ENCODE peak calls at places on chromosomes 1 and 21, in nine cellular contexts. Q is K562, O is fibroblast of lung, P is cardiac muscle cell, K is right lobe of liver, N is tibial nerve, S is breast epithelium, X is RWPE2, U is mammary epithelial cell. D is an unnamed sample.

GRCh38 chr1:119340861-119341261 is 27.7 kb upstream of the HAO2 start:
- DNase-seq in O (no peak), S (no peak), X (no peak), Q (no peak), K (no peak), U (no peak), N (no peak), P (no peak), D (peak; percentile 87)

GRCh38 chr1:70487910-70488665 is 77.0 kb downstream of the CTH start:
- DNase-seq in P (peak; percentile 60), X (no peak), S (no peak), U (peak; percentile 33), K (no peak), O (peak; percentile 31), N (no peak), Q (peak; percentile 55), D (peak; percentile 71)

GRCh38 chr1:115706774-115707425 is 61.6 kb downstream of the CASQ2 start:
- DNase-seq in X (no peak), N (no peak), O (peak; percentile 69), P (peak; percentile 89), U (peak; percentile 30), Q (peak; percentile 52), S (no peak), K (no peak), D (peak; percentile 36)

GRCh38 chr1:95561244-95561840 is 327.3 kb downstream of the RWDD3 start:
- DNase-seq in O (no peak), Q (no peak), P (no peak), X (no peak), K (no peak), N (no peak), S (no peak), U (no peak), D (no peak)

GRCh38 chr21:38637161-38637560 is 138.9 kb upstream of the ERG start:
- DNase-seq in K (no peak), P (no peak), X (no peak), S (no peak), N (no peak), O (peak; percentile 36), Q (no peak), U (no peak), D (no peak)

GRCh38 chr1:41659903-41660302 is 175.4 kb upstream of the EDN2 start:
- DNase-seq in U (no peak), P (no peak), S (no peak), O (no peak), X (no peak), K (no peak), N (no peak), Q (no peak), D (no peak)

GRCh38 chr1:45684402-45684801 is 1.9 kb downstream of the GPBP1L1 start:
- DNase-seq in O (no peak), S (no peak), K (no peak), X (no peak), N (no peak), U (no peak), Q (no peak), P (no peak), D (no peak)

GRCh38 chr1:202589190-202589680 is 121.0 kb downstream of the SYT2 start:
- DNase-seq in S (peak; percentile 96), U (peak; percentile 97), Q (no peak), P (peak; percentile 33), N (peak; percentile 83), X (peak; percentile 95), O (peak; percentile 100), K (peak; percentile 84), D (no peak)

GRCh38 chr1:5551274-5551966 is 440.8 kb downstream of the NPHP4 start:
- DNase-seq in K (no peak), Q (no peak), U (peak; percentile 1), P (no peak), S (no peak), X (no peak), N (no peak), O (no peak), D (no peak)

GRCh38 chr1:40476924-40477679 is at the start of gene ZFP69:
- DNase-seq in K (peak; percentile 80), S (peak; percentile 24), P (peak; percentile 81), X (peak; percentile 55), N (peak; percentile 5), Q (peak; percentile 91), O (peak; percentile 73), U (peak; percentile 38), D (peak; percentile 59)

GRCh38 chr1:227869851-227870305 is 54.4 kb downstream of the PRSS38 start:
- DNase-seq in N (no peak), K (no peak), O (no peak), Q (no peak), U (peak; percentile 25), P (no peak), X (no peak), S (no peak), D (no peak)

GRCh38 chr1:32900956-32901822 is at the start of gene TMEM54:
- DNase-seq in O (peak; percentile 26), N (no peak), U (peak; percentile 55), Q (peak; percentile 86), K (peak; percentile 73), P (peak; percentile 51), X (peak; percentile 49), S (peak; percentile 63), D (peak; percentile 19)

DNA sequence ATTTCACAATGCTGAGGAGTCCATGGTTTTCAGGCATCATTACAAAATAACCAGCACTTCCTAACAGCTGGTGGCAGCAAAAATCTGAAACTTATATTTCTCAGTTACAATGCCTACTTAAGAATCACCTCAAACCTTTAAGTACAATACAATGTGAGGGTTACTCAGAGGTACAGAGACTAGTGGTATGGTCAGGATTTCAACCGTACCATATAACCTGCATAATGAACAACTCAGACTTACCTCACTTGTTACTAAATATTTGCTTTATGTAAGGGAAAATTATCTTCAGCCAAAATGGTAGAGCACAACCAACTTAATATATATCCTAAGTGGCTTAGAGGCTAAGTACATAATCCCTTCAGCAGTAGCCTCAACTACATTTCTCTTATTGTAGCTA is 344.5 kb downstream of the SMYD3 start:
- DNase-seq in O (no peak), Q (no peak), N (no peak), S (no peak), X (no peak), U (no peak), P (no peak), K (no peak), D (no peak)
- H3K4me1 ChIP-seq in O (peaks cover 3% of the 10 kb centered on the region), Q (peaks cover 4% of the 10 kb centered on the region), N (peaks cover under 1% of the 10 kb centered on the region), S (no peaks in the 10 kb centered on the region), X (peaks cover 32% of the 10 kb centered on the region), U (peaks cover 23% of the 10 kb centered on the region), P (peaks cover 11% of the 10 kb centered on the region), K (no peaks in the 10 kb centered on the region), D (no peaks in the 10 kb centered on the region)

DNA sequence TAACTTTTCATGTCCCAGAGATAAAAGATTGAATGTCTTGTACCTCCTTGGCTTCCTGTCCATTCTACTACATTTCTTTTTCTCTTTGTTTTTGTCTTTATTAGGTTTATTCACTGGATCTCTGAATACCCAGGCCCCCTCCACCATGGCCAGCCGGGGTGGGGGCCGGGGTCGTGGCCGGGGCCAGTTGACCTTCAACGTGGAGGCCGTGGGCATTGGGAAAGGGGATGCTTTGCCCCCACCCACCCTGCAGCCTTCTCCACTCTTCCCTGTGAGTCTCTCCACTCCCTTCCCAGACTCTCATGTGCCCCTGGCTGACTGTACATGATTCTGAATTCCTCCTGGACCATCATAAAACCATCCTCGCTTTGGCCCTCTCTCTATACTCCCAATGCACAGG is 10.2 kb downstream of the POLR3GL start:
- DNase-seq in P (no peak), Q (no peak), N (no peak), O (no peak), S (no peak), X (no peak), K (no peak), U (no peak), D (no peak)
- H3K4me3 ChIP-seq in P (no peak overlapping the region), Q (no peak overlapping the region), N (no peak overlapping the region), O (no peak overlapping the region), S (no peak overlapping the region), X (no peak overlapping the region), K (no peak overlapping the region), U (no peak overlapping the region), D (no peak overlapping the region)

GRCh38 chr21:43728467-43729390 is 9.8 kb downstream of the PDXK start:
- DNase-seq in P (peak; percentile 87), Q (peak; percentile 97), N (peak; percentile 95), X (peak; percentile 97), K (peak; percentile 98), O (peak; percentile 99), U (peak; percentile 97), S (peak; percentile 92), D (peak; percentile 82)
- H3K4me1 ChIP-seq in P (no peaks in the 10 kb centered on the region), Q (peaks cover 59% of the 10 kb centered on the region), N (peaks cover 45% of the 10 kb centered on the region), X (peaks cover 62% of the 10 kb centered on the region), K (peaks cover 20% of the 10 kb centered on the region), O (peaks cover 36% of the 10 kb centered on the region), U (peaks cover 69% of the 10 kb centered on the region), S (peaks cover 20% of the 10 kb centered on the region), D (peaks cover 8% of the 10 kb centered on the region)

GRCh38 chr1:225880636-225881035 is 1.5 kb downstream of the TMEM63A start:
- DNase-seq in O (no peak), Q (no peak), U (no peak), P (no peak), X (no peak), S (no peak), K (peak; percentile 58), N (no peak), D (no peak)

GRCh38 chr1:225882008-225882698 is at the start of gene TMEM63A:
- DNase-seq in X (peak; percentile 69), Q (peak; percentile 97), P (peak; percentile 95), O (peak; percentile 78), U (peak; percentile 66), K (peak; percentile 94), N (peak; percentile 86), S (peak; percentile 83), D (peak; percentile 91)

GRCh38 chr1:225882699-225883615 is 777 bp upstream of the TMEM63A start:
- DNase-seq in Q (peak; percentile 80), X (no peak), U (peak; percentile 37), P (peak; percentile 51), N (peak; percentile 22), S (peak; percentile 24), K (peak; percentile 75), O (peak; percentile 54), D (peak; percentile 57)

GRCh38 chr1:225880210-225880584 is 2.0 kb downstream of the TMEM63A start:
- DNase-seq in U (no peak), S (no peak), X (no peak), N (no peak), P (no peak), O (no peak), K (no peak), Q (no peak), D (no peak)

DNA sequence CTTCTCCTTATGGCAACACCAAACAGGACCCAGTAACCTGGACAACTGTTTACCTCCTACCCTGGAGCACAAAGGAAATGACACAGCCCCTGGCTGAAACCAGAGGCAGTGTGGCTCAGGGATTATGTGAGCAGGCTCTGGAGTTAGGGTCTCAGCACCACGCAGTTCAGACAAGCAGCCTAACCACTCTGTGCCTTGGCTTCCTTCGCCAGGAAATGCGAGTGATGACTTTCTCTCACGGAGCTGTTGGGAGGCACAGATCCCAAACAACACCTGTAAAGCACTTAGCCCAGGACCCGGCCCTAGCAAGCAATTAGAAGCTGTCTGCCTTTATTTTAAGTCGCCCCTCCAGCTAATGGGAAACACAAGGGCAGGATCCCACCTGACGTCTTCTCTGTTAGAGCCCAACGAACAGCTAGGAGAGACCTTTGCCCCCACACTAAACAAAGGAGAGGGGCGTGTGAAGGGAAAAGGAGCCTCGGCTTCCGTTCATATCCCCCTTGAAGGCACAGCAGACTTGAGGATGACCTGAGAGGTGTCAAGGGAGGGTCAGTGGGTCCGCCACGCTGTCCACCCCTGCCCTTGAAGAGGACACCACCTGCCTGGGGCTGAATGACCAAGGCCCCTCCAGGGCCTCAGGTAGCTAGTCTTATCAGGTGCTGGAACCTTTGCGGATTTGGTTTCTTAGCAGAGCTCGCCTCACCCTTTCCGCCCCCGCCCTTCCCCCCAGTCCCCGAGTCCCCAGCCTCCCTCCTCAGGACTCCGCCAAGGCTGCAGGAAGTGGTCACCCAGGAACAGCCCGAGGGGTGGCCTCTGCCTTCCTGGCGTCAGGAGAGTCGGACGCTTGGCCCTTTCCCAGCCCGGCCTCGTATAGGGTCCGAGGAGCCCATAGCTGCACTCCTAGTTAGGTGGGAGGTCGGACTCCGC is 836 bp downstream of the TMEM63A start:
- DNase-seq in X (no peak), S (peak; percentile 55), Q (peak; percentile 91), U (peak; percentile 28), P (peak; percentile 47), N (peak; percentile 28), K (peak; percentile 64), O (peak; percentile 35), D (peak; percentile 56)
- H3K4me3 ChIP-seq in X (peak overlapping the region; percentile 70), S (peak overlapping the region; percentile 95), Q (peak overlapping the region; percentile 87), U (peak overlapping the region; percentile 74), P (peak overlapping the region; percentile 59), N (peak overlapping the region; percentile 90), K (peak overlapping the region; percentile 98), O (peak overlapping the region; percentile 73), D (peak overlapping the region; percentile 73)